ENCODE peak calls at places on chromosome 1, in eight cellular contexts. U, W, B, X, A, T, F and S are unnamed samples.

GRCh38 chr1:226638001-226638601 is 89.5 kb downstream of the STUM start:
- DNase-seq in A (peak; percentile 51), X (no peak), U (no peak), W (no peak), F (no peak), T (no peak), B (peak; percentile 23), S (no peak)

GRCh38 chr1:27958513-27958912 is 1.3 kb upstream of the XKR8 start:
- DNase-seq in A (no peak), T (no peak), F (no peak), U (no peak), B (no peak), X (no peak), W (no peak), S (no peak)

GRCh38 chr1:229617351-229618100 is 8.4 kb downstream of the TAF5L start:
- DNase-seq in F (no peak), X (no peak), T (no peak), B (no peak), A (no peak), W (no peak), U (no peak), S (no peak)

GRCh38 chr1:6627841-6628545 is 3.3 kb downstream of the THAP3 start:
- DNase-seq in A (no peak), F (no peak), W (no peak), B (no peak), T (no peak), X (no peak), U (no peak), S (no peak)

GRCh38 chr1:10975567-10976326 is 36.7 kb upstream of the TARDBP start:
- DNase-seq in X (peak; percentile 39), T (peak; percentile 74), W (peak; percentile 73), U (peak; percentile 39), A (no peak), B (no peak), F (peak; percentile 78), S (no peak)

GRCh38 chr1:168297019-168297418 is 16.3 kb downstream of the TBX19 start:
- DNase-seq in W (no peak), X (no peak), A (no peak), T (no peak), U (no peak), F (no peak), B (no peak), S (peak; percentile 56)

GRCh38 chr1:54791880-54792522 is 9.1 kb downstream of the TTC22 start:
- DNase-seq in X (peak; percentile 13), T (peak; percentile 17), B (no peak), W (no peak), F (no peak), U (peak; percentile 73), A (no peak), S (no peak)

GRCh38 chr1:94031154-94031553 is 89.8 kb downstream of the ABCA4 start:
- DNase-seq in U (no peak), W (no peak), X (no peak), T (no peak), F (no peak), B (no peak), A (no peak), S (no peak)

GRCh38 chr1:56644064-56644940 is 812 bp upstream of the PRKAA2 start:
- DNase-seq in W (no peak), F (no peak), A (no peak), B (no peak), T (peak; percentile 13), U (peak; percentile 66), X (peak; percentile 19), S (no peak)

GRCh38 chr1:206466840-206467649 is 3.2 kb upstream of the IKBKE start:
- DNase-seq in B (no peak), T (no peak), U (no peak), A (no peak), X (no peak), W (no peak), F (no peak), S (no peak)

GRCh38 chr1:229231754-229232119 is 39.2 kb upstream of the RAB4A start:
- DNase-seq in B (no peak), F (no peak), X (no peak), W (no peak), U (no peak), T (no peak), A (no peak), S (no peak)

GRCh38 chr1:228100822-228101613 is 2.1 kb downstream of the C1orf35 start:
- DNase-seq in T (no peak), F (no peak), A (no peak), W (no peak), B (no peak), U (no peak), X (no peak), S (no peak)

GRCh38 chr1:113055570-113055969 is 17.4 kb upstream of the LRIG2 start:
- DNase-seq in W (no peak), X (no peak), B (no peak), U (no peak), A (no peak), T (no peak), F (no peak), S (no peak)

GRCh38 chr1:192766876-192767275 is 42.0 kb upstream of the RGS2 start:
- DNase-seq in X (no peak), B (no peak), F (no peak), T (no peak), W (no peak), A (no peak), U (peak; percentile 33), S (no peak)

DNA sequence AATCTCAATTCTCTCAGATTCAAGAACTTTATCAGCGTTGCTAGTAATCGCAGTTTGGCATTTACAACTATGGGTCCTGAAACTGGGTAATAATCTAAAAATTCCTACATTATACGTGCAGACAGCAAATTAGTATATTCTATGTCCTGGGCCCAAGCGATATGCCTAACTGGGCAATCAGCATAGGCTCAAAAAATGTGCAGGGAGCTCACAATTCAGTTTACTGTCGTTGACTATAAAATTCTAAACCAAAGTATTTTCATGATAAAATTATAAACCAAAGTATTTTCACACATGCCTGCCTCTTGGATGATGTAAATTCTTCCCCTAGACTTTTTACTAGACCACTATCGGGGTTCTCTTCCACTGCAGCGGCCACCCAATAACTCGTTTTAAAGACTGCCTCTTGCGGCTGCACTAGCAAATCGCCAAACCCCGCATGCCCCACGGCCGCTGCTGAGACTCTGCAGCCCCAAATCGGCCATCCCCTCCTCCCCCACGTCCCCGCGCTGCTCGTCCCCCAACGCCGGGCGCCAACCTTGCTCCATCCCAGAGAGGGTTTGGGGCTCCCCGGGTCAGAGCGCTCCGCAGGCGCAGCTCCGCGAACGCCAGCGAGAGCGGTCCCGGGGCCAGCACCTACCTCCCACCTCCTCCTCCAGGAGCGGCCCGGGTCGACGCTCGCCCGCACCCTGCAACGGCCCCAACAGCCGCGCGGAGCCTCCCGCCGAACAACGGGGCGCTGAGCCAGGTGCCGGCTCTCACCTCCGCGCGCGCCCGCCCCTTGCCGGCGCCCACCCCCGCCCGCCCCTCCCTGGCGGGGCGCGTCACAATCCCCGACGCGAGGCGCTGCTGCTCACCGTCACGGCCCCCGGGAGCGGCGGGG is 506 bp downstream of the SSX2IP start:
- DNase-seq in U (peak; percentile 89), F (peak; percentile 36), T (peak; percentile 54), X (peak; percentile 56), W (no peak), A (no peak), B (peak; percentile 75), S (no peak)
- H3K4me3 ChIP-seq in U (peak overlapping the region; percentile 82), F (peak overlapping the region; percentile 87), T (peak overlapping the region; percentile 70), X (peak overlapping the region; percentile 60), W (peak overlapping the region; percentile 77), A (peak overlapping the region; percentile 80), B (peak overlapping the region; percentile 82), S (peak overlapping the region; percentile 80)

DNA sequence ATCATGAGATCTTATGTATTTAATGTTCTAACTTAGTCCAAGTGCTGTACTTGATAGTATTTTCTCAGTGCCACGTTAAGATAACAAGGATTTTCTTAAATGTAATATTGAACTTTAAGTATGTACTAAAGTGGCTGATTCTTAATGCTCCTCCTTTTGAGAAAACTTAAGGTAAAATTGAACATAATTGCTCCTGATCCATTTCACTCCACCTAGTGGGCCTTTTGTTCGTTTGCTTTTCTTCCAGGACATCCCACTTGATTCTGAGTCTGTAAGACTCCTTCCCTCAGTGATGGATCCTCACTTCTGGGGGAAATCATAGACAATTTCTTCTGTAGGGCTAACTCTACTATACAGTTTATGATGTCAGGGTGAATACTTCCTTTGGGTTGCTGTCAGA is 173.1 kb downstream of the LMO4 start:
- DNase-seq in A (no peak), U (no peak), X (no peak), F (no peak), T (peak; percentile 26), B (no peak), W (no peak), S (no peak)
- TF ChIP-seq CTCF in A (no peak), U (no peak), X (peak; percentile 19), F (no peak), T (no peak), B (no peak), W (no peak), S (no peak)

GRCh38 chr1:235972316-235973090 is 92.4 kb downstream of the NID1 start:
- DNase-seq in X (peak; percentile 73), A (no peak), U (no peak), W (peak; percentile 68), T (peak; percentile 88), B (no peak), F (no peak), S (no peak)
- H3K4me3 ChIP-seq in X (peak overlapping the region; percentile 21), A (peak overlapping the region; percentile 45), U (peak overlapping the region; percentile 21), W (peak overlapping the region; percentile 52), T (no peak overlapping the region), B (peak overlapping the region; percentile 41), F (peak overlapping the region; percentile 58), S (no peak overlapping the region)

DNA sequence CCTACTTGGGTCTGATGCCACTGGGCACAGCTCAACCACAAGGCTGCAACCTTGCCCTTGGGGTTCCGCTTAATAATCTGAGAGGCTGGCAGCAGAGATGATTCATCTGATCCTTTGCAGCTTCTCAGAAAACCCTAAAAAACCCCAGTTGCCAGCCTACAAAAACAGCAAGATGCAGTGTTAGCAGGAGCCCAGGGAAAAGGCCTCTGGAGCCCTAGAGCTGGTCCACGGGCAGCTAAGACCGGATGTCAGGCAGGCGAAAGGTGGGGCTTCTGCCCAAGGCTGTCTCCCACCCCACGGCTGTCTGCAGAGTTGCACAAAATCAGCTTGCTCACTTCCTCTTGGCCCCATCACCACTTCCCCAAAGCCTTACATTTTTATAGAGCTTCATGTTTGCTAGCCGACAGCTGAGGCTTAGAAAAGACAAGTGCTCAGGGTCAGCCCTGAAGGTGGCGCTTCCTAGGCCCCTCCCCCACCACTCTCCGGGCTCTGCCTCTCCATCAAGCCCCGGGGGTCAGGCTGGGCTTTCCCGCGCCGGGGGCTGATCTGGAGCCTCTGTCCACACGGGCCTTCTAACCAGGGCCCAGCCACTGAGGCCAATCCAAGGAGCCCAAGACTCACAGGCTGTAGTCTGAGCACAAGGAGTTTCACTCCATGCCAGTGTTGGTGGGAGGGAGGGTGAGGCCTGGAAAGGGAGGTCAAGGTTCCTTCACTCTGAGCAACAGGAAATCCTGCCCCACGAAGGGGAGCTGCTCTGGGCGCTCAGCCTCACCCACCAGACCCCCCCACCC is 4.2 kb upstream of the ADORA3 start:
- DNase-seq in U (peak; percentile 81), B (peak; percentile 89), T (peak; percentile 86), W (no peak), A (peak; percentile 90), X (peak; percentile 32), F (peak; percentile 31), S (peak; percentile 60)
- TF ChIP-seq CTCF in U (no peak), B (no peak), T (peak; percentile 4), W (peak; percentile 45), A (no peak), X (peak; percentile 7), F (no peak), S (peak; percentile 19)

DNA sequence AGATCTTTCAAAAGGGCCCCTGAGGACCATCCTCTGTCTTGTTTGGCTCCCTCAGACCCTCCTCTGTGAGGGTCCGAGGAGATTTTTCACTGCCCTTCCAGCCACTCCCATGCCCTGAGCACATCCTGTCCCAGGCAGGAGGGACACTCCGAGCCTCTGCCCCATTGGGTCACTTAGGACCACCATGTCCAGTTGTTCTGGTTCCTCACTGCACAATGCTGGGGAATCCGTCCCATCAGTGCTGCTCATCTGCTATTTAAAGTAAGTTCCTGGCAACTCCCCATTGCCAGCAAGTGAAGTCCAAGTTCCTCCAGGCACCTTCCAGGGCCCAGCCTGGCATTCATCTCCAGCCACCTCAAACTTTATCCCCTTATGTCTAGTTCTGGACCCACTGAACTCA is 117.5 kb upstream of the GRIK3 start:
- DNase-seq in T (no peak), X (no peak), A (no peak), B (no peak), W (no peak), F (no peak), U (no peak), S (no peak)
- H3K4me3 ChIP-seq in T (no peak overlapping the region), X (no peak overlapping the region), A (no peak overlapping the region), B (no peak overlapping the region), W (no peak overlapping the region), F (no peak overlapping the region), U (no peak overlapping the region), S (no peak overlapping the region)